ENCODE peak calls at places on chromosomes 11 and 22, in nine cellular contexts. F, X, E, H, V, U, M, N and D are unnamed samples. For H3K36me3, the result is how much of the 10 kb centered on the place peaks cover.

GRCh38 chr22:21936151-21936778 is 16.4 kb downstream of the PPM1F start:
- DNase-seq in H (peak), E (no peak), V (no peak), U (peak), X (no peak), F (peak), N (no peak), M (no peak), D (no peak)

GRCh38 chr11:14042686-14043440 is 80.3 kb downstream of the SPON1 start:
- DNase-seq in N (no peak), M (no peak), E (no peak), U (no peak), V (no peak), H (no peak), F (no peak), X (no peak), D (no peak)

GRCh38 chr22:31647516-31647915 is 14.5 kb downstream of the PISD start:
- DNase-seq in F (peak), U (no peak), N (no peak), M (no peak), H (peak), E (no peak), X (no peak), V (peak), D (no peak)

GRCh38 chr22:35525687-35526332 is 14.8 kb upstream of the RASD2 start:
- DNase-seq in X (no peak), V (no peak), M (no peak), N (no peak), U (no peak), E (no peak), F (no peak), H (no peak), D (no peak)

GRCh38 chr11:63489879-63490278 is 1.1 kb downstream of the PLAAT5 start:
- DNase-seq in U (no peak), F (peak), V (peak), H (no peak), X (no peak), E (no peak), M (no peak), N (no peak), D (no peak)

GRCh38 chr11:93389737-93390136 is 59.2 kb downstream of the DEUP1 start:
- DNase-seq in M (no peak), H (no peak), U (no peak), V (no peak), E (no peak), X (no peak), N (no peak), F (no peak), D (no peak)

GRCh38 chr11:95364324-95365295 is 133.6 kb upstream of the SESN3 start:
- DNase-seq in M (no peak), V (peak), E (no peak), H (no peak), U (no peak), X (no peak), F (peak), N (peak), D (no peak)

GRCh38 chr11:35260342-35260985 is 121.5 kb downstream of the CD44 start:
- DNase-seq in V (peak), N (no peak), H (peak), F (peak), X (no peak), E (no peak), M (no peak), U (no peak), D (no peak)

GRCh38 chr11:10490398-10491232 is 35.6 kb downstream of the AMPD3 start:
- DNase-seq in F (peak), E (peak), X (peak), N (peak), U (peak), V (peak), M (peak), H (peak), D (no peak)

GRCh38 chr11:3200388-3201111 is 18.1 kb downstream of the MRGPRG start:
- DNase-seq in E (no peak), U (peak), M (no peak), H (no peak), V (no peak), X (no peak), N (no peak), F (no peak), D (no peak)

GRCh38 chr11:106681435-106681834 is 336.8 kb downstream of the GUCY1A2 start:
- DNase-seq in H (no peak), V (no peak), X (no peak), M (no peak), E (no peak), U (no peak), F (no peak), N (no peak), D (no peak)

GRCh38 chr22:20783844-20784723 is 10.2 kb downstream of the SERPIND1 start:
- DNase-seq in M (peak), U (peak), V (peak), F (peak), E (peak), N (peak), X (no peak), H (peak), D (peak)

GRCh38 chr11:1560618-1561251 is 11.3 kb downstream of the DUSP8 start:
- DNase-seq in N (no peak), H (no peak), V (no peak), M (no peak), U (no peak), F (no peak), X (no peak), E (no peak), D (no peak)

GRCh38 chr11:123145661-123146060 is 49.4 kb downstream of the CLMP start:
- DNase-seq in X (no peak), V (no peak), F (no peak), M (no peak), H (no peak), U (no peak), E (no peak), N (peak), D (no peak)

GRCh38 chr11:71450507-71450906 is 2.3 kb upstream of the DHCR7 start:
- DNase-seq in F (no peak), E (no peak), X (no peak), U (no peak), H (no peak), V (no peak), M (no peak), N (no peak), D (no peak)
- H3K4me3 ChIP-seq in F (no peak), E (no peak), X (no peak), U (no peak), H (no peak), V (no peak), M (no peak), N (no peak), D (no peak)

GRCh38 chr11:117160826-117161225 is 16.7 kb downstream of the PAFAH1B2 start:
- DNase-seq in H (no peak), N (no peak), V (no peak), E (no peak), X (no peak), F (no peak), M (no peak), U (no peak), D (no peak)
- H3K36me3 ChIP-seq in H (under half), N (half or more), V (under half), E (under half), X (under half), F (under half), M (half or more), U (half or more), D (under half)

DNA sequence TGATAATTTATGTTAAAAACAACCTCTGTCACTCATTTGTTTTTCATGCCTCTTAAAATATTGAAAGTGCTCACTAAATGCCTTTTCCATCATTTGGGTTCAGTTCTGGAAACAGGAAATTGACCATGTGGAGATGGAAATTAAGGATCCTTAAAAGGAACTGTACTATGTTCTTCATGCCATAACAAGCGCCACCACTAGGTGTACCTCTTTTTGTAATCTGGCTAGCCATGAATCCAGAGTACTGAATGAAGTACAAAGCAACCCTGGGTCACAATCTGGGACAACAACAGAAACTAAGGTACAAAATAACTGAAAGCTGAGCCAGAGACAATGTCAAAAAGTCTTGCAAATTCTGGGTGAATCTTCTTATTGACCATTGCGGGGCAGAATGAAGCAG is 559.1 kb downstream of the FAM181B start:
- DNase-seq in X (no peak), U (no peak), H (no peak), E (no peak), N (no peak), M (no peak), F (no peak), V (peak), D (no peak)
- TF ChIP-seq CTCF in X (no peak), U (no peak), H (no peak), E (no peak), N (peak), M (peak), F (no peak), V (peak), D (no peak)

GRCh38 chr11:31940396-31941037 is 129.4 kb upstream of the PAX6 start:
- DNase-seq in E (no peak), X (no peak), N (no peak), V (peak), M (no peak), H (peak), U (no peak), F (peak), D (no peak)
- H3K4me3 ChIP-seq in E (no peak), X (no peak), N (no peak), V (no peak), M (no peak), H (no peak), U (no peak), F (no peak), D (no peak)

GRCh38 chr11:66548041-66548440 is 1.3 kb downstream of the ACTN3 start:
- DNase-seq in V (no peak), H (no peak), M (no peak), F (no peak), N (no peak), X (no peak), E (no peak), U (no peak), D (no peak)

GRCh38 chr11:66547662-66548009 is 933 bp downstream of the ACTN3 start:
- DNase-seq in U (no peak), F (no peak), M (no peak), X (no peak), V (no peak), N (no peak), H (no peak), E (no peak), D (no peak)

GRCh38 chr11:66546368-66546965 is at the start of gene ACTN3:
- DNase-seq in N (peak), M (no peak), X (peak), U (peak), V (no peak), H (no peak), E (peak), F (peak), D (peak)

GRCh38 chr11:66546966-66547661 is 411 bp downstream of the ACTN3 start:
- DNase-seq in U (no peak), E (no peak), M (no peak), V (no peak), X (no peak), N (no peak), F (no peak), H (no peak), D (no peak)

GRCh38 chr11:66545701-66546367 is at the start of gene ZDHHC24:
- DNase-seq in H (peak), U (peak), V (peak), X (peak), M (peak), N (peak), E (peak), F (peak), D (peak)
- H3K36me3 ChIP-seq in H (under half), U (under half), V (under half), X (under half), M (under half), N (under half), E (under half), F (under half), D (under half)

DNA sequence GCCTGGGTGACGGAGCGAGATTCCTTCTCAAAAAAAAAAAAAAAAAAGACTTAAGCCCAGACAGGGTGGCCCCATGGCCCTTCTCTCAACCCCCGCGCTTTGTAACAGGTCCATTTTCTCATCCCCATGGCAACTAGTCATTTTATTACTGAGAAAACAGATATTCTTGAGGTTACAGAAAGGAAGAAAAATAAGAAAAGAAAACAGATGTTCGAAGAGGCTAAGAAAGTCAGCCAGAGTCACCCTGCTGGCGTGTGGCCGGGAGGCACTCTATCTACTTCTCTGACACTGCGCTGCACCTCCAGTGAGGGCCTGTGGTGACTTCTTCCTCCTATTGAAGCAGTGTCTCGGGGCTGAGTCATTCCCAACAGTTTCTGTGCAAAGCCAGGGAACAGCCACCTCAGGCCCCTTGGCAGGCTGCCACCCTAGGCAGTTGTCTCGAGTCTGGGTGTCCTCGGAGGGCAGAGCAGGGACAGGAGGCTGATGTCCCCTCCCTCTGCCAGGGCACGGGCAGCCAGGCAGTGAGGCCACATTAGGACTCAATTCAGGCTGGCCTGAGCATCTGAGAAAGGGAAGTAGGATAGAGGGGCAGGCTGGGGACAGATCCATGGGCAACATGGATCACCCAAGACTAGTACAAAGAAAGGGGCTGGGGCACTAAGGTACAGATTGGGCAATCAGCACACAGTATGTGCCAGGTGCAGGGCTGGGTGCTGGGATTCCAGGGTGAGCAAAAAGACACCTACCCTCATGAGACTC is 16.4 kb upstream of the SYVN1 start:
- DNase-seq in X (peak), E (peak), F (peak), N (peak), U (peak), M (peak), H (peak), V (peak), D (peak)
- TF ChIP-seq CTCF in X (no peak), E (no peak), F (no peak), N (no peak), U (no peak), M (no peak), H (no peak), V (peak), D (peak)

DNA sequence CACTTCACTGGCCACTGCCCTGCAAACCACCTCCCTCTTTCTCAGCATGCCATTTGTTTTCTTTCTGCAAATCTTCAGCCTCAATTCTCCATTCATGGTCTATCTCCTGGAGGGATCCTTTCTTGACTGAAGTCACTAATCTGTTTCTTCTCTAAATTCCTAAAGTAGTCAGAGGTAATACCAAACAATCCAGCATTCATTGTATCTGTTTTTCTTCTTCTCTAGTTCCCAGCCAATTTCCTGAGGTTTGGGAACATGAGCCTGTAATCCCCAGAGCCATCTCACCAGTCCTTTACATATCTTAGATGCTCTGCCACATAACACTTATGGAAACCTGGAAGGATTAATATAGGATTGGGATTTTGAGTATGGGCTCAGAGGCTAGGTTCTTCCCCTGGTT is 86.5 kb downstream of the MICAL2 start:
- DNase-seq in M (no peak), X (no peak), E (no peak), N (no peak), V (no peak), F (no peak), U (no peak), H (no peak), D (no peak)
- H3K4me3 ChIP-seq in M (no peak), X (no peak), E (no peak), N (no peak), V (no peak), F (no peak), U (no peak), H (no peak), D (no peak)